ENCODE peak calls at places on chromosome 9, in ten cellular contexts. R is NCI-H69; D is endothelial cell; W is HFF-Myc; I is NCI-H1694; Z is stromal cell of bone marrow; Q is SJSA1; X is astrocyte of the spinal cord; B is pancreas; L is activated CD8-positive, alpha-beta memory T cell treated with anti-CD3 and anti-CD28 coated beads, Interleukin-2, amount 50 U/mL, for 4 hours. Y is an unnamed sample.

GRCh38 chr9:68495287-68495686 is 45.4 kb downstream of the TMEM252 start:
- DNase-seq in R (no peak), D (no peak), W (no peak), I (no peak), Z (peak), Q (no peak), X (no peak), B (no peak), L (no peak), Y (no peak)

GRCh38 chr9:132756214-132756799 is 86.0 kb downstream of the GTF3C4 start:
- DNase-seq in R (no peak), D (no peak), W (no peak), I (no peak), Z (no peak), Q (no peak), X (no peak), B (no peak), L (no peak), Y (no peak)

GRCh38 chr9:12091865-12092527 is 601.2 kb upstream of the TYRP1 start:
- DNase-seq in R (no peak), D (no peak), W (no peak), I (no peak), Z (no peak), Q (no peak), X (no peak), B (no peak), L (no peak), Y (no peak)

GRCh38 chr9:137433349-137433915 is 7.7 kb downstream of the ENTPD8 start:
- DNase-seq in R (peak), D (no peak), W (no peak), I (no peak), Z (no peak), Q (no peak), X (no peak), B (peak), L (peak), Y (no peak)

GRCh38 chr9:93097496-93098205 is 1.6 kb downstream of the CARD19 start:
- DNase-seq in R (no peak), D (no peak), W (no peak), I (no peak), Z (no peak), Q (no peak), X (no peak), B (peak), L (peak), Y (no peak)

GRCh38 chr9:38683336-38683735 is 36.6 kb downstream of the FAM240B start:
- DNase-seq in R (no peak), D (no peak), W (no peak), I (no peak), Z (no peak), Q (no peak), X (no peak), B (no peak), L (no peak), Y (no peak)

GRCh38 chr9:104907278-104907951 is 20.5 kb downstream of the ABCA1 start:
- DNase-seq in R (no peak), D (no peak), W (peak), I (no peak), Z (no peak), Q (no peak), X (peak), B (no peak), L (no peak), Y (peak)

GRCh38 chr9:77432053-77432452 is 216.1 kb downstream of the GNA14 start:
- DNase-seq in R (no peak), D (no peak), W (no peak), I (no peak), Z (no peak), Q (no peak), X (no peak), B (no peak), L (no peak), Y (no peak)

GRCh38 chr9:135262248-135262647 is 174.8 kb downstream of the OLFM1 start:
- DNase-seq in R (no peak), D (no peak), W (no peak), I (no peak), Z (no peak), Q (no peak), X (no peak), B (no peak), L (no peak), Y (no peak)

GRCh38 chr9:124879226-124879625 is 17.3 kb downstream of the ARPC5L start:
- DNase-seq in R (no peak), D (no peak), W (no peak), I (no peak), Z (no peak), Q (no peak), X (no peak), B (no peak), L (no peak), Y (no peak)

GRCh38 chr9:122109035-122109813 is 16.1 kb upstream of the TTLL11 start:
- DNase-seq in R (peak), D (no peak), W (no peak), I (no peak), Z (no peak), Q (no peak), X (no peak), B (no peak), L (no peak), Y (no peak)

GRCh38 chr9:75582870-75583269 is 307.6 kb upstream of the PCSK5 start:
- DNase-seq in R (no peak), D (no peak), W (no peak), I (no peak), Z (no peak), Q (no peak), X (no peak), B (no peak), L (no peak), Y (no peak)

GRCh38 chr9:133869674-133870419 is 122.3 kb downstream of the VAV2 start:
- DNase-seq in R (no peak), D (no peak), W (no peak), I (no peak), Z (no peak), Q (no peak), X (no peak), B (no peak), L (no peak), Y (no peak)

GRCh38 chr9:9792144-9792857 is 820.5 kb downstream of the PTPRD start:
- DNase-seq in R (no peak), D (no peak), W (no peak), I (no peak), Z (no peak), Q (no peak), X (no peak), B (no peak), L (no peak), Y (no peak)

GRCh38 chr9:129236441-129237145 is 58.5 kb upstream of the IER5L start:
- DNase-seq in R (no peak), D (no peak), W (no peak), I (no peak), Z (no peak), Q (no peak), X (no peak), B (no peak), L (no peak), Y (no peak)

GRCh38 chr9:135524130-135524861 is 3.1 kb downstream of the LCN1 start:
- DNase-seq in R (no peak), D (no peak), W (no peak), I (no peak), Z (no peak), Q (peak), X (no peak), B (no peak), L (no peak), Y (no peak)

GRCh38 chr9:133825555-133826198 is 87.5 kb upstream of the SARDH start:
- DNase-seq in R (no peak), D (no peak), W (no peak), I (no peak), Z (no peak), Q (no peak), X (peak), B (no peak), L (no peak), Y (no peak)

GRCh38 chr9:71710856-71711255 is 57.5 kb downstream of the CEMIP2 start:
- DNase-seq in R (no peak), D (no peak), W (no peak), I (no peak), Z (no peak), Q (no peak), X (no peak), B (no peak), L (no peak), Y (no peak)

GRCh38 chr9:130143974-130144373 is 28.2 kb upstream of the NCS1 start:
- DNase-seq in R (peak), D (no peak), W (no peak), I (no peak), Z (no peak), Q (no peak), X (peak), B (no peak), L (peak), Y (peak)

GRCh38 chr9:21616082-21616778 is 134.1 kb upstream of the IFNE start:
- DNase-seq in R (no peak), D (no peak), W (peak), I (no peak), Z (peak), Q (peak), X (peak), B (no peak), L (no peak), Y (no peak)

GRCh38 chr9:94623253-94623652 is 16.1 kb downstream of the FBP1 start:
- DNase-seq in R (peak), D (peak), W (no peak), I (no peak), Z (no peak), Q (peak), X (no peak), B (peak), L (no peak), Y (peak)

GRCh38 chr9:134215709-134216448 is 51.5 kb upstream of the RNU6ATAC start:
- DNase-seq in R (no peak), D (peak), W (peak), I (peak), Z (no peak), Q (peak), X (peak), B (peak), L (no peak), Y (peak)

GRCh38 chr9:135989722-135990467 is 28.7 kb upstream of the UBAC1 start:
- DNase-seq in R (peak), D (no peak), W (no peak), I (peak), Z (no peak), Q (no peak), X (no peak), B (peak), L (no peak), Y (no peak)

GRCh38 chr9:5621327-5621726 is 7.6 kb upstream of the RIC1 start:
- DNase-seq in R (no peak), D (no peak), W (peak), I (no peak), Z (peak), Q (peak), X (peak), B (no peak), L (no peak), Y (peak)

GRCh38 chr9:104088416-104088815 is 5.7 kb upstream of the SMC2 start:
- DNase-seq in R (no peak), D (no peak), W (no peak), I (no peak), Z (no peak), Q (no peak), X (no peak), B (no peak), L (no peak), Y (no peak)

GRCh38 chr9:126683698-126684044 is 69.9 kb downstream of the LMX1B start:
- DNase-seq in R (no peak), D (no peak), W (no peak), I (no peak), Z (no peak), Q (no peak), X (no peak), B (no peak), L (no peak), Y (no peak)

GRCh38 chr9:5044160-5044559 is 59.1 kb downstream of the JAK2 start:
- DNase-seq in R (no peak), D (no peak), W (no peak), I (no peak), Z (no peak), Q (no peak), X (no peak), B (no peak), L (no peak), Y (no peak)

GRCh38 chr9:106893088-106893487 is 30.1 kb downstream of the ZNF462 start:
- DNase-seq in R (no peak), D (no peak), W (peak), I (no peak), Z (no peak), Q (peak), X (no peak), B (no peak), L (no peak), Y (peak)

GRCh38 chr9:96566401-96567202 is 53.0 kb downstream of the CDC14B start:
- DNase-seq in R (peak), D (peak), W (no peak), I (no peak), Z (no peak), Q (peak), X (peak), B (peak), L (peak), Y (peak)

GRCh38 chr9:76716270-76716669 is 48.0 kb upstream of the PCA3 start:
- DNase-seq in R (peak), D (no peak), W (no peak), I (no peak), Z (peak), Q (no peak), X (peak), B (no peak), L (no peak), Y (no peak)

GRCh38 chr9:22228542-22228941 is 218.1 kb upstream of the DMRTA1 start:
- DNase-seq in R (peak), D (no peak), W (no peak), I (peak), Z (no peak), Q (no peak), X (no peak), B (no peak), L (no peak), Y (no peak)

GRCh38 chr9:3977388-3977787 is 322.5 kb downstream of the GLIS3 start:
- DNase-seq in R (no peak), D (no peak), W (no peak), I (peak), Z (no peak), Q (no peak), X (no peak), B (no peak), L (no peak), Y (no peak)

GRCh38 chr9:122376791-122377190 is 6.0 kb downstream of the PTGS1 start:
- DNase-seq in R (no peak), D (no peak), W (no peak), I (no peak), Z (no peak), Q (no peak), X (no peak), B (no peak), L (no peak), Y (no peak)

GRCh38 chr9:87498046-87498815 is 564 bp downstream of the DAPK1 start:
- DNase-seq in R (peak), D (peak), W (no peak), I (no peak), Z (no peak), Q (peak), X (peak), B (peak), L (no peak), Y (no peak)